ENCODE peak calls at places on chromosome 13, in ten cellular contexts. C is CD4-positive, CD25-positive, alpha-beta regulatory T cell; X is activated T-cell treated with anti-CD3 and anti-CD28 coated beads for 4 hours; F is astrocyte of the cerebellum; U is T1000; P is A549; Q is T-helper 2 cell; O is choroid plexus epithelial cell; V is HFFc6; B is cerebellum. K is an unnamed sample.

GRCh38 chr13:62564770-62565169 is 1149.1 kb upstream of the PCDH20 start:
- DNase-seq in C (no peak), X (no peak), F (no peak), U (no peak), P (no peak), Q (no peak), O (no peak), V (no peak), B (no peak), K (no peak)

GRCh38 chr13:26376430-26376829 is 122.5 kb downstream of the CDK8 start:
- DNase-seq in C (no peak), X (no peak), F (no peak), U (no peak), P (no peak), Q (no peak), O (no peak), V (no peak), B (no peak), K (no peak)

GRCh38 chr13:63396746-63397145 is 1981.1 kb upstream of the PCDH20 start:
- DNase-seq in C (no peak), X (no peak), F (no peak), U (no peak), P (no peak), Q (no peak), O (no peak), V (no peak), B (no peak), K (no peak)

GRCh38 chr13:103976371-103976770 is 910.2 kb upstream of the SLC10A2 start:
- DNase-seq in C (no peak), X (no peak), F (no peak), U (no peak), P (no peak), Q (no peak), O (no peak), V (no peak), B (no peak), K (no peak)

GRCh38 chr13:99218969-99219368 is 18.3 kb downstream of the UBAC2 start:
- DNase-seq in C (peak; percentile 86), X (peak; percentile 37), F (no peak), U (no peak), P (no peak), Q (peak; percentile 47), O (no peak), V (no peak), B (no peak), K (no peak)

GRCh38 chr13:36999054-36999927 is at the start of gene ALG5:
- DNase-seq in C (peak; percentile 94), X (peak; percentile 86), F (peak; percentile 72), U (peak; percentile 77), P (peak; percentile 83), Q (peak; percentile 91), O (peak; percentile 89), V (peak; percentile 80), B (peak; percentile 88), K (peak; percentile 85)

GRCh38 chr13:99969934-99970760 is 1.4 kb downstream of the ZIC5 start:
- DNase-seq in C (peak; percentile 57), X (peak; percentile 49), F (no peak), U (no peak), P (peak; percentile 83), Q (no peak), O (peak; percentile 72), V (no peak), B (no peak), K (no peak)

GRCh38 chr13:32883501-32883900 is 132.7 kb upstream of the KL start:
- DNase-seq in C (no peak), X (no peak), F (peak; percentile 63), U (no peak), P (no peak), Q (no peak), O (peak; percentile 75), V (peak; percentile 8), B (peak; percentile 6), K (no peak)

GRCh38 chr13:74136089-74136658 is 2.0 kb upstream of the KLF12 start:
- DNase-seq in C (peak; percentile 47), X (peak; percentile 17), F (no peak), U (no peak), P (peak; percentile 17), Q (peak; percentile 18), O (peak; percentile 83), V (peak; percentile 61), B (peak; percentile 12), K (peak; percentile 52)

K was measured in SJSA1.